ENCODE peak calls at places on chromosomes 12 and 14, in four cellular contexts. X is BE2C; T is CD8-positive, alpha-beta T cell; M is GM20000. W is an unnamed sample.

GRCh38 chr14:101125719-101126375 is 222.3 kb upstream of the RTL1 start:
- DNase-seq in M (no peak), X (peak; percentile 3), T (no peak), W (no peak)

GRCh38 chr12:121468451-121468850 is 68.5 kb downstream of the RNF34 start:
- DNase-seq in X (no peak), T (no peak), M (no peak), W (no peak)

GRCh38 chr12:19186722-19187661 is 57.5 kb downstream of the PLEKHA5 start:
- DNase-seq in T (no peak), X (no peak), M (peak; percentile 23), W (no peak)

GRCh38 chr12:30953257-30953656 is 26.7 kb downstream of the TSPAN11 start:
- DNase-seq in T (no peak), X (no peak), M (no peak), W (no peak)

GRCh38 chr12:25433581-25434325 is 119.3 kb downstream of the LMNTD1 start:
- DNase-seq in M (no peak), T (no peak), X (no peak), W (no peak)

GRCh38 chr14:55116246-55117030 is 12.6 kb upstream of the LGALS3 start:
- DNase-seq in M (no peak), X (no peak), T (no peak), W (no peak)

GRCh38 chr12:122835693-122836026 is 403 bp downstream of the HIP1R start:
- DNase-seq in M (peak; percentile 90), T (no peak), X (no peak), W (no peak)

GRCh38 chr12:51475543-51475942 is 50.9 kb downstream of the SLC4A8 start:
- DNase-seq in X (no peak), T (no peak), M (no peak), W (no peak)

GRCh38 chr12:58067610-58068387 is 126.4 kb downstream of the ATP23 start:
- DNase-seq in M (no peak), T (no peak), X (no peak), W (no peak)

GRCh38 chr12:52005903-52006703 is 643 bp upstream of the TAMALIN start:
- DNase-seq in T (no peak), X (no peak), M (peak; percentile 87), W (no peak)

GRCh38 chr14:103002578-103003350 is 54.6 kb downstream of the CDC42BPB start:
- DNase-seq in M (no peak), T (no peak), X (no peak), W (no peak)

GRCh38 chr14:81161088-81161487 is 59.7 kb downstream of the GTF2A1 start:
- DNase-seq in X (no peak), T (no peak), M (no peak), W (no peak)
- TF ChIP-seq CTCF in X (no peak), T (no peak), M (no peak), W (no peak)

DNA sequence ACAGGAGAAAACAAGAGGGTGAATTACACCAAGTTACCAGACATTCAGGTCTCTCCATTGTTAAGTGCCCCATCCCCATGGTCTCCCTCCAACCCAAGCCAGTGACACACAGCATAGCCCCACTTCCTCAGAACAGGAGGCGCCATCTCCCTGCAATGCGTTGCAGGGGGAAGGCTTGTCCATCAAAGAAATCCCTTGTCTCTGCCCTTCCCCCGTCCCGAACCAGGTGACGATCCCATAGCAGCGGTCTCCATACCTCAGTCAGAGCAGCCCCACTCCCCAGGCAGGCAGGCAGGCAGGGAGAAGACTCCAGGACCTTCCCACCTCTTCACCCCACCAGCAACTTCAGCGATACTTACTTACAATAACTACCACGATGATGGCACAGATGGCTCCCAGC is 5.9 kb downstream of the VAMP1 start:
- DNase-seq in T (no peak), X (no peak), M (no peak), W (no peak)
- TF ChIP-seq CTCF in T (no peak), X (no peak), M (no peak), W (no peak)

DNA sequence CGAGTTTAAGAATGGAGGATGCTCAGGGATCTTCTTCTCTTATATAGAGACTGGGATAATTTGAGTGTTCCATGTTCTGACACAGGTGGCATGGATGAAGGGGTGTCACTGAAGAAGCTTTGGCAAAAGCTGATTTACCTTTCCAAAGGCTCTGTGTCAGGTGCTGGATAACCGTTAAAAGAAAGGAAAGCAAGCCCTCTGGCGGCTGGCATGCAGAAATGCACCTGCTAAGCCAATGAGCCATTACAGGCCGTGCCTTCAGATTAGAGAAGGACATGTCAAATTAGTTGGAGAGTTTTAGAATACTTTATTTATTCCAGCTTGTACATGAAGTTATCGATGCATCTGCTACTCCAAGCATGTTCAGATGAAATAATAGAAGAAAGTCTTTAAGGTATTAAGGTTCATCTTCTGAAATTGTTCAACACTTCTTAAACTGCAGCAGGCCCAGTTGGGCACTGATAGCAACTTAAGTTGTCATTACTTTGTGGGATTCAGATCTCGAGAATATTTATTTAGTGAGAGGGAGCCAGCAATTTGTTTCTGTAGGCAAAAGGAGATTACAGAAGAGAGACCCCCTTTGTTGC is 678.2 kb downstream of the NRXN3 start:
- DNase-seq in X (peak; percentile 43), T (no peak), M (peak; percentile 29), W (peak; percentile 65)
- TF ChIP-seq CTCF in X (peak; percentile 90), T (peak; percentile 36), M (peak; percentile 92), W (peak; percentile 90)

GRCh38 chr14:80356413-80356812 is 145.1 kb upstream of the DIO2 start:
- DNase-seq in T (no peak), X (no peak), M (no peak), W (peak; percentile 10)
- TF ChIP-seq CTCF in T (no peak), X (peak; percentile 46), M (no peak), W (peak; percentile 46)

GRCh38 chr14:64298773-64299172 is 4.6 kb upstream of the ESR2 start:
- DNase-seq in X (no peak), M (no peak), T (no peak), W (no peak)
- TF ChIP-seq CTCF in X (peak; percentile 15), M (no peak), T (no peak), W (peak; percentile 25)

GRCh38 chr12:68901145-68901544 is 31.8 kb downstream of the CPM start:
- DNase-seq in X (no peak), T (no peak), M (no peak), W (no peak)

GRCh38 chr12:68901551-68901950 is 31.4 kb downstream of the CPM start:
- DNase-seq in X (no peak), M (no peak), T (no peak), W (no peak)

GRCh38 chr12:68900241-68900640 is 32.7 kb downstream of the CPM start:
- DNase-seq in T (no peak), M (no peak), X (no peak), W (no peak)

GRCh38 chr12:68896881-68897540 is 36.0 kb downstream of the CPM start:
- DNase-seq in X (no peak), M (no peak), T (no peak), W (no peak)

DNA sequence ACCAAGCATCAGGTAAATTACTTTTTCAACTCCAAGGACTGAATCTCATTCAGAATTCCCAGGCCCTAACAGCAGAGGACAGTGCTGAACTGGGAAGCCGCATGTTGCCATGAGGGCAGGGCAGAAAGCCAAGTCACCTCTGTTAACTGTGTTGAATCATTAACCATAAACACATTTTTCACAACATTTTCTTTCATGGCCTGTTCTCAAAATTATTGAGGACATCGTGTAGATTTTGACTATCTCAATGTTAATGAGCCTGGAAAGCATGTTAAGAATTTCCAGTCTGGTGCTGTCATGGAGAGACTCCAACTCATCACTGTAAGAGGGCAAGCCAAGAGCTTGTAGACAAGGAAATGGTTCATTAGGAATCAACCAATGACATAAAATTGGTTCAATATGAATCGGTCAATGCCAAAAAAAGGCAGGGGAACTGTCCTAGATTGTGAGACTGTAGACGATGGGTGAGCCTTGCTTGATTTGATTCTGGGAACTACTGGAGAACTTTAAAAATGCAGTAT is 33.7 kb downstream of the CPM start:
- DNase-seq in X (no peak), T (no peak), M (no peak), W (no peak)
- TF ChIP-seq CTCF in X (no peak), T (no peak), M (no peak), W (no peak)

DNA sequence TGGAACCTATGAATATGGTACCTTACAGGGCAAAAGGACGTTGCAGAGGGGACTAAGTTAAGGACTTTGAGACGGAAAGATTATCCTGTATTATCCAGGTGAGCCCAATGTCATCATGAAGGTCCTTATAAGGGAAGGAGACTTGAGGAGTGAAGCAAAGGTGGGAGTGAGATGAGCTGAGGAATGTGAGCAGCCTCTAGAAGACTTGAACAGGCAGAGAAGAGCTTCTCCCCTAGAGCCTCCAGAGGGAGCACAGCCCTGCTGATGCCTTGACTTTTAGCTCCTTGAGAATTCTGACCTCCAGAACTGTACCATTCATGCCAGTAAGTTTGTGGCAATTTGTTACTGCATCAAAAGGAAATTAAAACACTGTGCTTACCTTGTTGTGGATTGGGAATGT is 41.8 kb upstream of the DCD start:
- DNase-seq in X (no peak), T (no peak), M (no peak), W (no peak)
- TF ChIP-seq CTCF in X (no peak), T (no peak), M (no peak), W (no peak)

GRCh38 chr12:78037707-78038106 is 207.0 kb downstream of the NAV3 start:
- DNase-seq in X (no peak), T (no peak), M (no peak), W (no peak)
- TF ChIP-seq CTCF in X (no peak), T (no peak), M (no peak), W (no peak)

GRCh38 chr12:53508534-53509199 is 1.4 kb upstream of the NPFF start:
- DNase-seq in T (peak; percentile 77), X (peak; percentile 88), M (peak; percentile 82), W (peak; percentile 93)
- TF ChIP-seq CTCF in T (peak; percentile 84), X (peak; percentile 98), M (peak; percentile 100), W (peak; percentile 63)

GRCh38 chr14:20662968-20663731 is 21.2 kb upstream of the RNASE4 start:
- DNase-seq in X (peak; percentile 69), T (peak; percentile 57), M (peak; percentile 38), W (peak; percentile 68)
- TF ChIP-seq CTCF in X (peak; percentile 62), T (peak; percentile 54), M (peak; percentile 58), W (peak; percentile 38)

W was measured in endothelial cell.